ENCODE peak calls at places on chromosomes 1 and 21, in five cellular contexts. G is CD8-positive, alpha-beta T cell; C is hypothalamus; N is activated CD8-positive, alpha-beta memory T cell treated with anti-CD3 and anti-CD28 coated beads, Interleukin-2, amount 10 ng/mL, durations not matched to agents 7 days and 5 days; L is activated CD8-positive, alpha-beta T cell treated with anti-CD3 and anti-CD28 coated beads for 36 hours. X is an unnamed sample.

GRCh38 chr1:209576798-209577197 is 6.7 kb upstream of the CAMK1G start:
- DNase-seq in L (peak; percentile 78), G (peak; percentile 54), N (peak; percentile 77), C (peak; percentile 46), X (peak; percentile 46)

GRCh38 chr1:41502912-41503311 is 18.4 kb upstream of the EDN2 start:
- DNase-seq in C (no peak), N (no peak), G (no peak), L (no peak), X (no peak)

GRCh38 chr1:200890818-200891773 is 3.6 kb upstream of the INAVA start:
- DNase-seq in G (no peak), N (no peak), C (no peak), L (peak; percentile 20), X (no peak)

GRCh38 chr1:100955322-100955721 is 59.4 kb downstream of the SLC30A7 start:
- DNase-seq in G (no peak), C (no peak), N (no peak), L (no peak), X (no peak)

GRCh38 chr1:234893725-234894630 is 234.7 kb downstream of the TOMM20 start:
- DNase-seq in G (no peak), C (no peak), N (peak; percentile 72), L (peak; percentile 78), X (no peak)

GRCh38 chr1:24981632-24982007 is 51.5 kb upstream of the RUNX3 start:
- DNase-seq in L (peak; percentile 78), N (no peak), G (no peak), C (no peak), X (peak; percentile 33)

GRCh38 chr1:21290546-21290944 is 282 bp upstream of the ECE1 start:
- DNase-seq in L (peak; percentile 32), C (no peak), N (peak; percentile 46), G (no peak), X (no peak)

GRCh38 chr21:32829504-32829903 is 57.9 kb upstream of the PAXBP1 start:
- DNase-seq in G (no peak), L (no peak), C (no peak), N (no peak), X (no peak)

GRCh38 chr1:168483531-168483930 is 60.3 kb downstream of the XCL2 start:
- DNase-seq in C (no peak), L (no peak), G (no peak), N (no peak), X (no peak)

GRCh38 chr1:53110370-53111072 is 31.9 kb downstream of the SLC1A7 start:
- DNase-seq in G (no peak), N (no peak), C (no peak), L (peak; percentile 20), X (no peak)

GRCh38 chr1:18256318-18257235 is 149.0 kb downstream of the IGSF21 start:
- DNase-seq in N (peak; percentile 41), G (no peak), L (peak; percentile 42), C (no peak), X (no peak)